ENCODE peak calls at places on chromosomes 3 and 15, in six cellular contexts. One of them, this sample, is unnamed.

GRCh38 chr3:117281371-117281770 is 571.8 kb downstream of the TUSC7 start:
- DNase-seq in psoas muscle: no peak
- DNase-seq in cardiac fibroblast: no peak
- DNase-seq in AG04449: peak
- DNase-seq in lower lobe of right lung: no peak
- DNase-seq in brain microvascular endothelial cell: no peak
- DNase-seq in this sample: no peak

GRCh38 chr3:171055336-171056178 is 29.0 kb upstream of the SLC2A2 start:
- DNase-seq in psoas muscle: no peak
- DNase-seq in cardiac fibroblast: peak
- DNase-seq in AG04449: no peak
- DNase-seq in lower lobe of right lung: no peak
- DNase-seq in brain microvascular endothelial cell: peak
- DNase-seq in this sample: no peak

GRCh38 chr3:111577798-111578685 is 17.1 kb downstream of the ZBED2 start:
- DNase-seq in psoas muscle: no peak
- DNase-seq in cardiac fibroblast: peak
- DNase-seq in AG04449: peak
- DNase-seq in lower lobe of right lung: no peak
- DNase-seq in brain microvascular endothelial cell: peak
- DNase-seq in this sample: peak

GRCh38 chr3:149243540-149243939 is 21.9 kb upstream of the CP start:
- DNase-seq in psoas muscle: no peak
- DNase-seq in cardiac fibroblast: no peak
- DNase-seq in AG04449: no peak
- DNase-seq in lower lobe of right lung: no peak
- DNase-seq in brain microvascular endothelial cell: no peak
- DNase-seq in this sample: no peak

GRCh38 chr15:98927057-98927456 is 80.5 kb downstream of the PGPEP1L start:
- DNase-seq in psoas muscle: no peak
- DNase-seq in cardiac fibroblast: no peak
- DNase-seq in AG04449: no peak
- DNase-seq in lower lobe of right lung: no peak
- DNase-seq in brain microvascular endothelial cell: no peak
- DNase-seq in this sample: no peak

GRCh38 chr3:4426782-4427344 is 40.2 kb downstream of the SUMF1 start:
- DNase-seq in psoas muscle: no peak
- DNase-seq in cardiac fibroblast: peak
- DNase-seq in AG04449: peak
- DNase-seq in lower lobe of right lung: no peak
- DNase-seq in brain microvascular endothelial cell: peak
- DNase-seq in this sample: peak

GRCh38 chr15:25171111-25171811 is 216.5 kb downstream of the SNRPN start:
- DNase-seq in psoas muscle: peak
- DNase-seq in cardiac fibroblast: no peak
- DNase-seq in AG04449: no peak
- DNase-seq in lower lobe of right lung: peak
- DNase-seq in brain microvascular endothelial cell: no peak
- DNase-seq in this sample: no peak

GRCh38 chr3:158205994-158206393 is 96.1 kb downstream of the RSRC1 start:
- DNase-seq in psoas muscle: no peak
- DNase-seq in cardiac fibroblast: no peak
- DNase-seq in AG04449: no peak
- DNase-seq in lower lobe of right lung: no peak
- DNase-seq in brain microvascular endothelial cell: no peak
- DNase-seq in this sample: no peak

GRCh38 chr3:129121016-129121791 is 400 bp downstream of the RAB43 start:
- DNase-seq in psoas muscle: peak
- DNase-seq in cardiac fibroblast: peak
- DNase-seq in AG04449: no peak
- DNase-seq in lower lobe of right lung: peak
- DNase-seq in brain microvascular endothelial cell: no peak
- DNase-seq in this sample: no peak

GRCh38 chr15:68441045-68441743 is 9.2 kb upstream of the ITGA11 start:
- DNase-seq in psoas muscle: no peak
- DNase-seq in cardiac fibroblast: no peak
- DNase-seq in AG04449: no peak
- DNase-seq in lower lobe of right lung: no peak
- DNase-seq in brain microvascular endothelial cell: no peak
- DNase-seq in this sample: no peak

GRCh38 chr15:58590901-58591300 is 158.6 kb downstream of the ADAM10 start:
- DNase-seq in psoas muscle: no peak
- DNase-seq in cardiac fibroblast: no peak
- DNase-seq in AG04449: no peak
- DNase-seq in lower lobe of right lung: no peak
- DNase-seq in brain microvascular endothelial cell: no peak
- DNase-seq in this sample: no peak

GRCh38 chr3:134231131-134231530 is 19.5 kb downstream of the RYK start:
- DNase-seq in psoas muscle: no peak
- DNase-seq in cardiac fibroblast: no peak
- DNase-seq in AG04449: no peak
- DNase-seq in lower lobe of right lung: no peak
- DNase-seq in brain microvascular endothelial cell: no peak
- DNase-seq in this sample: no peak

GRCh38 chr3:125470671-125471070 is 49.3 kb downstream of the SNX4 start:
- DNase-seq in psoas muscle: no peak
- DNase-seq in cardiac fibroblast: no peak
- DNase-seq in AG04449: no peak
- DNase-seq in lower lobe of right lung: no peak
- DNase-seq in brain microvascular endothelial cell: no peak
- DNase-seq in this sample: no peak

DNA sequence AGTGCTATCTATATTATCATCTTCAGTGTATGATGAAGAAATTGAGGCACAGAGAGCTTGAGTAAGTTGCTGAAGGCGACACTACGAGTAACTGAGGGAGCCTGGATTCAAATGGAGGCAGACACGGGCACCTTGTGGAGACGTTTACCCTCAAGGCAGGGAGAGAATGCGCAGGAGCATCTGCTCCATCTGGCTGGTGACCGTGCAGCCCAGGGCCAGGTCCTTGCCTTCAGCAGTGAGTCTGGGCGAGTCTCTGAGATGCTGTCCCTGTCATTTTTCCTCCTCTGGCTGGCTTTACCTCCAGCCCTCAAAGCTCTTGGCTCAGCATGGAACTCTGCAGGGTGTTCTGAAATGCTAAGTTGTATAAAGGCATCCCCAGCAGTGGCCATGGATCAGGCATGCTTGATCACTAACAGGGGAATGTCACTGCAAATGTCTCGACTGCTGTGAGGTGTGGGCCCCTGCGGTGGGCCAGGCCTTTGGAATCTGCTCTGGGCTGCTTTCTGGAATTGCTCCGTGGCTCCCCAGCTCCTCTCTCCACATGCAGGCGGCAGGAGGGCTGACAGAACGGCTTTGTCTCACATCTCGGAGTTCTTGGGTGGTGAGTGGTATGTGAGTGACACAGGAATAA is 19.7 kb downstream of the SPSB4 start:
- DNase-seq in psoas muscle: no peak
- DNase-seq in cardiac fibroblast: no peak
- DNase-seq in AG04449: no peak
- DNase-seq in lower lobe of right lung: peak
- DNase-seq in brain microvascular endothelial cell: no peak
- DNase-seq in this sample: no peak
- H3K4me3 ChIP-seq in psoas muscle: no peak
- H3K4me3 ChIP-seq in cardiac fibroblast: no peak
- H3K4me3 ChIP-seq in AG04449: no peak
- H3K4me3 ChIP-seq in lower lobe of right lung: no peak
- H3K4me3 ChIP-seq in brain microvascular endothelial cell: no peak
- H3K4me3 ChIP-seq in this sample: no peak

GRCh38 chr15:41661529-41662225 is 1.5 kb downstream of the MGA start:
- DNase-seq in psoas muscle: peak
- DNase-seq in cardiac fibroblast: peak
- DNase-seq in AG04449: no peak
- DNase-seq in lower lobe of right lung: peak
- DNase-seq in brain microvascular endothelial cell: peak
- DNase-seq in this sample: peak

GRCh38 chr15:41659190-41659589 is 1.0 kb upstream of the MGA start:
- DNase-seq in psoas muscle: no peak
- DNase-seq in cardiac fibroblast: no peak
- DNase-seq in AG04449: no peak
- DNase-seq in lower lobe of right lung: no peak
- DNase-seq in brain microvascular endothelial cell: no peak
- DNase-seq in this sample: no peak

GRCh38 chr15:41659855-41660234 is 360 bp upstream of the MGA start:
- DNase-seq in psoas muscle: no peak
- DNase-seq in cardiac fibroblast: peak
- DNase-seq in AG04449: no peak
- DNase-seq in lower lobe of right lung: no peak
- DNase-seq in brain microvascular endothelial cell: no peak
- DNase-seq in this sample: no peak

GRCh38 chr15:41661078-41661528 is 898 bp downstream of the MGA start:
- DNase-seq in psoas muscle: no peak
- DNase-seq in cardiac fibroblast: no peak
- DNase-seq in AG04449: no peak
- DNase-seq in lower lobe of right lung: no peak
- DNase-seq in brain microvascular endothelial cell: no peak
- DNase-seq in this sample: no peak

DNA sequence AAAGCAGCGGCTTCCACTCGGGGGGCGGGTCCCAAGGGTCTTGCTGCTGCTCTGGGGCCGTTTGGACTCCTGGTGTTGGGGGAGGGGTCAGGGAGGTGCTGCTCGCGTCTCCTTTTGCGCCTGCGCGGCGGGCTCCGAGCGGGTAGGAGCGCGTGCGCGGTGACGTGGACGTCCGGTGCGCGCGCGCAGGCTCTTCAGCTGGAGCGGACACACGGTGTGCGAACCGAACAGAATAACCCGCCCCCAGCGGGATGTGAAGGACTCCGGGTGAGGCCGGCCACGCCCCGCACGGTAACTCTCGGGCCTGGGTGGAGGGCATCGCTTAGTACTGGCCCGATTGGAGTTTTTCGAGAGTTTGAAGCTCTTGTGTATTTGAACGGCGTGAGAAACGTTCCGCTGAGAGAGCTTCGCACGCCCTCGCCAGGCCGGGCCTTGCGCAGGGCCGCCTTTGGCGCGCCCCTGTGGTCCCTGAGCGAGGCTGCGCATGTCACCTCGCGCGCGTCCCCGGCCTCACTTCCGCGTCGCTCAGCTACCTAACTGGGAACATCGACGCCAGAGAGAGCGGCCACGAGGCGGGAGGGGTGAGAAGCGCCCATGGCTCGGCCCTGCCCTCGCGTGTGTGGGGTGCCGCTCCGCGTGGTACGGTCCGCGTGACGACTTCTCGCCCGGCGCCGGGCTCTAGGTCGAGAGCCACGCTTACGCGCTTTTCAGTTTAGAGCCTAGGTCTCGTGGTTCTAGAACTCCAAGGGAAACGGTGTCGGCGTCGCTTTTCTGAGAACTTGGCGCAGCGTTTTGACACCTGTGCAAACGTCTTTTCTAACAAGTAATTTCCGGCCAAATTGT is at the start of gene MGA:
- DNase-seq in psoas muscle: peak
- DNase-seq in cardiac fibroblast: peak
- DNase-seq in AG04449: peak
- DNase-seq in lower lobe of right lung: peak
- DNase-seq in brain microvascular endothelial cell: peak
- DNase-seq in this sample: peak
- H3K4me3 ChIP-seq in psoas muscle: peak
- H3K4me3 ChIP-seq in cardiac fibroblast: peak
- H3K4me3 ChIP-seq in AG04449: peak
- H3K4me3 ChIP-seq in lower lobe of right lung: peak
- H3K4me3 ChIP-seq in brain microvascular endothelial cell: peak
- H3K4me3 ChIP-seq in this sample: peak

DNA sequence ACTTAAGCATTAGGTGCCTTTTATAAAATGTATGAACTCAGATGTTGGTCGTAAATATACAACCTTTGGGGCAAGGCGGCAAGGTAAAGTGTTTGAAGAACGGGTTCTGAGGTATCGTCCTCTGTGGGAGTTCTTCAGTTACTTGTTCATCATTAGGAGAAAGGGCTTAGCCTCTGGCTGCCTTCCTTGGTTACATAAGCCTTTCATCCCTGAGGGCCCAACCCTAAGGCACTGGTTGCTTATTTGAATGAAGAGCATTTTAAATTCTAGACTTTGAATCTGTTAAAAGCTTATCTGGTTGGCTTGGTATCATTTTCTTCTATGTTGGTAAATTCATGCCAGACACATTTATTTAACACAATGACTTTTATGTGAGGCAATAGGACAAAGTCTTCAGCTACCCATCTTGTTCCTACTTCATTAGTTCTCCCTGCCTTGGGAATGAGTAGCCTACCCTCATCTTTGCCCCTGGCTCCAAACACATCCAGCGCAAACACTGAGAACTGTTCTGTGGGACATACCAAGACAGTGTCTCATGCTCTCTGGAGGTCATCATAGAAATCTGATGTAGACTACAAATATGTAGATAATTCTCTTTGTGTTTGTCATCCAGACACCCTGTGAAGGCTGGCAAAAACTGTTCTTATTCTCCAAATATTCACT is 12.4 kb upstream of the CCDC80 start:
- DNase-seq in psoas muscle: no peak
- DNase-seq in cardiac fibroblast: peak
- DNase-seq in AG04449: peak
- DNase-seq in lower lobe of right lung: no peak
- DNase-seq in brain microvascular endothelial cell: peak
- DNase-seq in this sample: peak
- H3K4me3 ChIP-seq in psoas muscle: no peak
- H3K4me3 ChIP-seq in cardiac fibroblast: no peak
- H3K4me3 ChIP-seq in AG04449: no peak
- H3K4me3 ChIP-seq in lower lobe of right lung: no peak
- H3K4me3 ChIP-seq in brain microvascular endothelial cell: no peak
- H3K4me3 ChIP-seq in this sample: no peak

GRCh38 chr15:63041982-63042878 is at the start of gene TPM1:
- DNase-seq in psoas muscle: peak
- DNase-seq in cardiac fibroblast: peak
- DNase-seq in AG04449: peak
- DNase-seq in lower lobe of right lung: peak
- DNase-seq in brain microvascular endothelial cell: peak
- DNase-seq in this sample: no peak

GRCh38 chr15:63041402-63041977 is 1.1 kb upstream of the TPM1 start:
- DNase-seq in psoas muscle: no peak
- DNase-seq in cardiac fibroblast: peak
- DNase-seq in AG04449: no peak
- DNase-seq in lower lobe of right lung: no peak
- DNase-seq in brain microvascular endothelial cell: no peak
- DNase-seq in this sample: no peak

GRCh38 chr15:63044077-63044644 is 1.6 kb downstream of the TPM1 start:
- DNase-seq in psoas muscle: no peak
- DNase-seq in cardiac fibroblast: peak
- DNase-seq in AG04449: no peak
- DNase-seq in lower lobe of right lung: no peak
- DNase-seq in brain microvascular endothelial cell: no peak
- DNase-seq in this sample: no peak

GRCh38 chr15:63043391-63044076 is 987 bp downstream of the TPM1 start:
- DNase-seq in psoas muscle: peak
- DNase-seq in cardiac fibroblast: no peak
- DNase-seq in AG04449: no peak
- DNase-seq in lower lobe of right lung: peak
- DNase-seq in brain microvascular endothelial cell: no peak
- DNase-seq in this sample: no peak

DNA sequence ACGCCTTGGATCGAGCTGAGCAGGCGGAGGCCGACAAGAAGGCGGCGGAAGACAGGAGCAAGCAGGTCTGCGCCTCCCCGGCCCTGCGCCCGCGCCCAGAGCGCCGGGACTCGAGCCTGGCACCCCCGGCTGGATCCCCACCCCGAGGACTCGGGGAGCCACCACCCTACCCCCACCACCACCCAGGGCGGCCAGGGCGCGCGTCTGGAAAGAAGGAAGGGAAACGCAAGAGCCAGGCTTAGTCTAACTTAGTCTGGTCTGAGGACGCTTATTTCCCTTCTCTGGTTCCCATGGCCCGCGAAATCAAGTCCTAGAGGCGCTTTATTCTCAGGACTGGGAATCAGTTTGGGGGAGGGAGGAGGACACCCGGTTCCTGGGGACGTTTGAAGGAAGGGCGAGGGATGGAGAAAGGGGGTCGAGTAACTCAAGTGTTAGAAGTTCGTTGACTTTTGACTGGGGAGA is 363 bp downstream of the TPM1 start:
- DNase-seq in psoas muscle: peak
- DNase-seq in cardiac fibroblast: peak
- DNase-seq in AG04449: no peak
- DNase-seq in lower lobe of right lung: no peak
- DNase-seq in brain microvascular endothelial cell: no peak
- DNase-seq in this sample: no peak
- H3K4me3 ChIP-seq in psoas muscle: peak
- H3K4me3 ChIP-seq in cardiac fibroblast: peak
- H3K4me3 ChIP-seq in AG04449: peak
- H3K4me3 ChIP-seq in lower lobe of right lung: peak
- H3K4me3 ChIP-seq in brain microvascular endothelial cell: peak
- H3K4me3 ChIP-seq in this sample: peak